ENCODE peak calls at places on chromosomes 1 and 21, in ten cellular contexts. N is Calu3; V is IMR-90; O is AG10803; Y is upper lobe of left lung; S is activated CD8-positive, alpha-beta T cell treated with anti-CD3 and anti-CD28 coated beads for 36 hours; J is transverse colon; I is Panc1; Q is fibroblast of lung; F is dorsolateral prefrontal cortex. T is an unnamed sample.

GRCh38 chr1:22491995-22492726 is 40.5 kb downstream of the ZBTB40 start:
- DNase-seq in N (no peak), V (no peak), O (no peak), Y (peak), S (no peak), J (no peak), I (no peak), Q (no peak), F (no peak), T (no peak)

GRCh38 chr1:25531082-25531461 is 12.3 kb upstream of the LDLRAP1 start:
- DNase-seq in N (no peak), V (no peak), O (no peak), Y (no peak), S (no peak), J (no peak), I (no peak), Q (no peak), F (no peak), T (no peak)

GRCh38 chr1:244352156-244352830 is 99.4 kb downstream of the ADSS2 start:
- DNase-seq in N (no peak), V (no peak), O (no peak), Y (no peak), S (no peak), J (peak), I (no peak), Q (peak), F (no peak), T (no peak)

GRCh38 chr1:156076609-156077429 is 5.4 kb downstream of the MEX3A start:
- DNase-seq in N (no peak), V (no peak), O (no peak), Y (peak), S (peak), J (peak), I (no peak), Q (no peak), F (no peak), T (no peak)

GRCh38 chr1:27147842-27148518 is 6.9 kb downstream of the SLC9A1 start:
- DNase-seq in N (no peak), V (no peak), O (no peak), Y (no peak), S (no peak), J (no peak), I (no peak), Q (no peak), F (no peak), T (no peak)

GRCh38 chr1:23732363-23733224 is 10.7 kb upstream of the ELOA start:
- DNase-seq in N (no peak), V (peak), O (peak), Y (no peak), S (no peak), J (no peak), I (no peak), Q (peak), F (no peak), T (peak)

GRCh38 chr1:1833916-1834325 is 55.7 kb upstream of the NADK start:
- DNase-seq in N (no peak), V (peak), O (no peak), Y (no peak), S (no peak), J (no peak), I (no peak), Q (peak), F (no peak), T (peak)

GRCh38 chr1:225694151-225694603 is 41.3 kb upstream of the ENAH start:
- DNase-seq in N (peak), V (peak), O (no peak), Y (no peak), S (no peak), J (no peak), I (no peak), Q (peak), F (no peak), T (peak)

GRCh38 chr1:2046225-2046917 is 3.8 kb upstream of the PRKCZ start:
- DNase-seq in N (peak), V (no peak), O (no peak), Y (peak), S (peak), J (peak), I (no peak), Q (peak), F (peak), T (peak)

GRCh38 chr1:114369930-114370329 is 141.1 kb downstream of the TRIM33 start:
- DNase-seq in N (no peak), V (no peak), O (no peak), Y (no peak), S (no peak), J (no peak), I (no peak), Q (no peak), F (no peak), T (peak)

GRCh38 chr1:248881261-248881660 is 22.4 kb upstream of the ZNF692 start:
- DNase-seq in N (no peak), V (no peak), O (no peak), Y (no peak), S (no peak), J (no peak), I (no peak), Q (peak), F (no peak), T (no peak)

GRCh38 chr21:45644041-45644906 is 749 bp downstream of the PCBP3 start:
- DNase-seq in N (no peak), V (no peak), O (no peak), Y (peak), S (peak), J (no peak), I (no peak), Q (no peak), F (no peak), T (no peak)

GRCh38 chr1:114152211-114153050 is 1.2 kb downstream of the SYT6 start:
- DNase-seq in N (no peak), V (peak), O (peak), Y (peak), S (no peak), J (peak), I (no peak), Q (peak), F (no peak), T (peak)

GRCh38 chr1:11903210-11903609 is 23.0 kb downstream of the KIAA2013 start:
- DNase-seq in N (no peak), V (no peak), O (no peak), Y (no peak), S (no peak), J (no peak), I (no peak), Q (no peak), F (no peak), T (no peak)

GRCh38 chr1:11906870-11907269 is 19.4 kb downstream of the KIAA2013 start:
- DNase-seq in N (no peak), V (no peak), O (no peak), Y (no peak), S (no peak), J (no peak), I (no peak), Q (no peak), F (no peak), T (no peak)

GRCh38 chr1:11904978-11905377 is 21.2 kb downstream of the KIAA2013 start:
- DNase-seq in N (no peak), V (no peak), O (no peak), Y (no peak), S (no peak), J (no peak), I (no peak), Q (no peak), F (no peak), T (no peak)

GRCh38 chr1:11908139-11909021 is 17.8 kb downstream of the KIAA2013 start:
- DNase-seq in N (peak), V (peak), O (peak), Y (peak), S (peak), J (peak), I (peak), Q (peak), F (peak), T (peak)

DNA sequence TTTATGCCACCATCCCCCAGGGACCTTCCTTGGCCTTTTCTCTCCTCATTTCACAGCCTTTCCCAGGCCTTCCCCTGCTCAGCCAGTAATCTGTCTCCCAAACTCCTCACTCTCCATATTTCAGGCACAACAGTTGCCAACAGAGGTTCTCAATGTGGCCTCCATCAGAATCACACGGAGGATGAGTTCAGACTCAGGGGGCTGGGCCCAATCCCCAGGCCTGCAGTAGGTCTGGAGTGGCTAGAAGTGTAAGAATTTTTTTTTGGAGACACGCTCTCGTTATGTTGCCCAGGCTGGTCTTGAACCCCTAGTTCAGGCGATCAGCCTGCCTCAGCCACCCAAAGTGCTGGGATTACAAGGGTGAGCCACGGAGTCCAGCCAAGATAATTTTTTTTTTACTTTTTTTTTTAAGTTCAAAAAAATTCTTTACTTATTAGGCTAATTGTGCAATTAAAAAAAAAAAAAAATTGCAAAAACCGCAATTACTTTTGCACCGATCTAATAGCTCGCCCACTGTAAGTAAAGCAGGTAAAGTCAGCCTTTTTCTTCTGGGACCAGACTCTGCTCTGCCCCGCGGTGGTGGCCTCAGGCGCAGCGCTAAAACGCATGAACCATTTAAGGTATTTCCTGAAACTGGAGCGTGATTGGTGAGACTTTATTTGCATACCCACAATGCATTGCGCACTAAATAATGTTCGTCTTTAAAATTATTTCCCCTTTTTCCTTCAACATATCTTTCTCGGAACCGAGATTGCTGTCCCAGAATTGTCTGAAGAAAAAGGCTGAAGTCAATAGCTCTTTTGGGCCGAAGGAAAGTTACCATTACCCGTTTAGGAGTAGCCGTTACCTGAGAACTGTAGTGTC is 18.7 kb downstream of the KIAA2013 start:
- DNase-seq in N (peak), V (peak), O (peak), Y (peak), S (peak), J (peak), I (peak), Q (peak), F (peak), T (peak)
- TF ChIP-seq CTCF in N (no peak), V (peak), O (peak), Y (peak), S (peak), J (peak), I (no peak), Q (peak), F (peak), T (peak)

GRCh38 chr1:18530567-18531502 is 50.1 kb downstream of the KLHDC7A start:
- DNase-seq in N (no peak), V (no peak), O (no peak), Y (no peak), S (peak), J (peak), I (peak), Q (no peak), F (no peak), T (no peak)
- TF ChIP-seq CTCF in N (no peak), V (no peak), O (no peak), Y (no peak), S (no peak), J (peak), I (no peak), Q (no peak), F (no peak), T (no peak)

DNA sequence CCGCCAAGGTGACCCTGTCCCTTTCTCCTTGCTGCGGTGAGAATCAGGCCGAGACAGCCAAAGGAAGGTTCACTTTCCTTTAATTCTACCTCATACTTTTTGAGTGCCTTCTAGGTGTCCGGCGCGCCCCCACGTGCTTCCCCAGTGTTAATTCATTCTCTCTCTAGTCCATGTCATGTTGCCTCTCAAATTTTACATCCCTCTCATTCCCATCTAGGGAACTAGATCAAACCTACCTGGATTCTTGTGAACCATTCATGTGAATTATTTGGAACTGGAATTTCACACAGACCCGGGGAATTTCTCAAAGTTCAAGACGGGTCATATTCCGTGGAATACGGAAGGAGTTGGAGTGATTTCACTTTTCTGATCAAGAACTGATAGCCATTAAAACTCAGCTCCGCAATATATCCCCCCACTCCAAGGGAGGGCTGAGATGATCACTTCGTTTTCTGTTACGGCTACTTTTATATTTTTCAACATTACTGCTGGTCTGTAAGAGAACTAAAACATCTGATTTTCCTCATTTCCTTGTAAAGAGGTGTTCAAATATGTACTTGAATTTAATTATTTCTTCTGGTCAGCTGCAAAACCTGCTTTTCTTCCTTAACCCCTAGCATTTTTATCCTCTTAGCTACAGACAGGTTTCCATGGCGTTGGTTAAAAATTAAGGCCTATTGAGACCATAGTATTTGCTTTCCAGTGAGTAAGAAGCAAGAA is 1.0 kb upstream of the ENO1 start:
- DNase-seq in N (no peak), V (no peak), O (no peak), Y (no peak), S (no peak), J (no peak), I (no peak), Q (no peak), F (no peak), T (peak)
- TF ChIP-seq CTCF in N (no peak), V (no peak), O (peak), Y (no peak), S (peak), J (no peak), I (no peak), Q (no peak), F (no peak), T (peak)

GRCh38 chr1:205325334-205325884 is 3.9 kb upstream of the NUAK2 start:
- DNase-seq in N (peak), V (peak), O (peak), Y (no peak), S (peak), J (peak), I (peak), Q (peak), F (peak), T (peak)
- TF ChIP-seq CTCF in N (peak), V (peak), O (peak), Y (peak), S (peak), J (peak), I (peak), Q (peak), F (peak), T (peak)

GRCh38 chr1:192807968-192808587 is 761 bp upstream of the RGS2 start:
- DNase-seq in N (no peak), V (peak), O (peak), Y (no peak), S (no peak), J (no peak), I (no peak), Q (peak), F (no peak), T (peak)

GRCh38 chr1:192810253-192810880 is 1.5 kb downstream of the RGS2 start:
- DNase-seq in N (no peak), V (peak), O (no peak), Y (no peak), S (no peak), J (peak), I (no peak), Q (peak), F (peak), T (peak)

GRCh38 chr1:192809286-192810252 is 730 bp downstream of the RGS2 start:
- DNase-seq in N (peak), V (peak), O (peak), Y (no peak), S (peak), J (peak), I (no peak), Q (peak), F (peak), T (peak)

GRCh38 chr1:192807221-192807967 is 1.4 kb upstream of the RGS2 start:
- DNase-seq in N (no peak), V (peak), O (peak), Y (no peak), S (peak), J (no peak), I (no peak), Q (peak), F (no peak), T (peak)

GRCh38 chr1:192808588-192809285 is at the start of gene RGS2:
- DNase-seq in N (peak), V (peak), O (peak), Y (peak), S (peak), J (peak), I (peak), Q (peak), F (peak), T (peak)
- TF ChIP-seq CTCF in N (no peak), V (peak), O (no peak), Y (peak), S (no peak), J (no peak), I (peak), Q (no peak), F (peak), T (no peak)

GRCh38 chr1:34460193-34460592 is 283.5 kb downstream of the C1orf94 start:
- DNase-seq in N (peak), V (no peak), O (peak), Y (no peak), S (peak), J (peak), I (peak), Q (no peak), F (no peak), T (no peak)
- TF ChIP-seq CTCF in N (peak), V (no peak), O (peak), Y (peak), S (peak), J (peak), I (peak), Q (no peak), F (peak), T (peak)

T was measured in choroid plexus epithelial cell.